ENCODE peak calls at places on chromosome 13, in eight cellular contexts. One of them, this sample, is unnamed.
A peak's percentile ranks its signal among the peaks of the same experiment; 100 is the strongest.

GRCh38 chr13:107642841-107643240 is 572.5 kb downstream of the LIG4 start:
- DNase-seq in NCI-H1105: no peak
- DNase-seq in BE2C: peak; percentile 73
- DNase-seq in iris pigment epithelial cell: no peak
- DNase-seq in NB4: no peak
- DNase-seq in mucosa of descending colon: no peak
- DNase-seq in HAP-1: no peak
- DNase-seq in myocyte: no peak
- DNase-seq in this sample: no peak

GRCh38 chr13:24348385-24348784 is 39.0 kb downstream of the C1QTNF9 start:
- DNase-seq in NCI-H1105: no peak
- DNase-seq in BE2C: no peak
- DNase-seq in iris pigment epithelial cell: no peak
- DNase-seq in NB4: no peak
- DNase-seq in mucosa of descending colon: peak; percentile 33
- DNase-seq in HAP-1: no peak
- DNase-seq in myocyte: peak; percentile 35
- DNase-seq in this sample: no peak

GRCh38 chr13:100403675-100404074 is 184.9 kb downstream of the GGACT start:
- DNase-seq in NCI-H1105: no peak
- DNase-seq in BE2C: no peak
- DNase-seq in iris pigment epithelial cell: no peak
- DNase-seq in NB4: no peak
- DNase-seq in mucosa of descending colon: no peak
- DNase-seq in HAP-1: no peak
- DNase-seq in myocyte: no peak
- DNase-seq in this sample: no peak

GRCh38 chr13:95716231-95716630 is 39.3 kb downstream of the DNAJC3 start:
- DNase-seq in NCI-H1105: no peak
- DNase-seq in BE2C: no peak
- DNase-seq in iris pigment epithelial cell: no peak
- DNase-seq in NB4: no peak
- DNase-seq in mucosa of descending colon: no peak
- DNase-seq in HAP-1: no peak
- DNase-seq in myocyte: no peak
- DNase-seq in this sample: no peak

GRCh38 chr13:80508031-80508430 is 167.1 kb upstream of the SPRY2 start:
- DNase-seq in NCI-H1105: no peak
- DNase-seq in BE2C: no peak
- DNase-seq in iris pigment epithelial cell: peak; percentile 63
- DNase-seq in NB4: no peak
- DNase-seq in mucosa of descending colon: no peak
- DNase-seq in HAP-1: no peak
- DNase-seq in myocyte: no peak
- DNase-seq in this sample: no peak

GRCh38 chr13:27617801-27618411 is 2.4 kb downstream of the LNX2 start:
- DNase-seq in NCI-H1105: no peak
- DNase-seq in BE2C: no peak
- DNase-seq in iris pigment epithelial cell: no peak
- DNase-seq in NB4: no peak
- DNase-seq in mucosa of descending colon: no peak
- DNase-seq in HAP-1: no peak
- DNase-seq in myocyte: no peak
- DNase-seq in this sample: no peak

GRCh38 chr13:24670927-24671326 is 9.3 kb upstream of the ATP12A start:
- DNase-seq in NCI-H1105: no peak
- DNase-seq in BE2C: no peak
- DNase-seq in iris pigment epithelial cell: peak; percentile 9
- DNase-seq in NB4: peak; percentile 62
- DNase-seq in mucosa of descending colon: peak; percentile 59
- DNase-seq in HAP-1: peak; percentile 59
- DNase-seq in myocyte: peak; percentile 13
- DNase-seq in this sample: peak; percentile 34

GRCh38 chr13:29576581-29576980 is 18.9 kb downstream of the SLC7A1 start:
- DNase-seq in NCI-H1105: no peak
- DNase-seq in BE2C: no peak
- DNase-seq in iris pigment epithelial cell: no peak
- DNase-seq in NB4: no peak
- DNase-seq in mucosa of descending colon: no peak
- DNase-seq in HAP-1: no peak
- DNase-seq in myocyte: no peak
- DNase-seq in this sample: no peak

GRCh38 chr13:32362574-32362973 is 47.3 kb downstream of the BRCA2 start:
- DNase-seq in NCI-H1105: no peak
- DNase-seq in BE2C: no peak
- DNase-seq in iris pigment epithelial cell: no peak
- DNase-seq in NB4: peak; percentile 90
- DNase-seq in mucosa of descending colon: no peak
- DNase-seq in HAP-1: no peak
- DNase-seq in myocyte: no peak
- DNase-seq in this sample: no peak

GRCh38 chr13:71015516-71015915 is 851.5 kb downstream of the DACH1 start:
- DNase-seq in NCI-H1105: no peak
- DNase-seq in BE2C: no peak
- DNase-seq in iris pigment epithelial cell: no peak
- DNase-seq in NB4: no peak
- DNase-seq in mucosa of descending colon: no peak
- DNase-seq in HAP-1: no peak
- DNase-seq in myocyte: no peak
- DNase-seq in this sample: no peak

GRCh38 chr13:37869756-37870488 is at the start of gene TRPC4:
- DNase-seq in NCI-H1105: peak; percentile 56
- DNase-seq in BE2C: peak; percentile 30
- DNase-seq in iris pigment epithelial cell: peak; percentile 82
- DNase-seq in NB4: peak; percentile 5
- DNase-seq in mucosa of descending colon: peak; percentile 29
- DNase-seq in HAP-1: peak; percentile 49
- DNase-seq in myocyte: peak; percentile 89
- DNase-seq in this sample: peak; percentile 28